ENCODE peak calls at places on chromosomes 2 and 18, in four cellular contexts. E is GM12878, I is K562, S is HepG2. U is an unnamed sample.

GRCh38 chr18:79569720-79570119 is 109.9 kb upstream of the CTDP1 start:
- DNase-seq in S (no peak), I (no peak), E (no peak), U (no peak)

GRCh38 chr18:22563098-22563707 is 145.5 kb upstream of the CTAGE1 start:
- DNase-seq in S (peak), E (peak), I (peak), U (no peak)

GRCh38 chr2:179983250-179983932 is 23.7 kb downstream of the CWC22 start:
- DNase-seq in S (no peak), I (no peak), E (no peak), U (no peak)

GRCh38 chr2:53715568-53715967 is 52.0 kb upstream of the CHAC2 start:
- DNase-seq in S (no peak), I (peak), E (no peak), U (no peak)

GRCh38 chr2:128017561-128017960 is 10.3 kb downstream of the SAP130 start:
- DNase-seq in I (no peak), S (no peak), E (no peak), U (no peak)

GRCh38 chr2:208207769-208208168 is 17.9 kb upstream of the C2orf80 start:
- DNase-seq in I (no peak), S (no peak), E (no peak), U (no peak)

GRCh38 chr2:133568172-133568571 is at the start of gene NCKAP5:
- DNase-seq in S (no peak), I (no peak), E (no peak), U (no peak)

GRCh38 chr18:73975266-73975665 is 172.4 kb downstream of the FBXO15 start:
- DNase-seq in S (no peak), I (no peak), E (no peak), U (no peak)

GRCh38 chr2:126981476-126981875 is 82.8 kb downstream of the TEX51 start:
- DNase-seq in E (no peak), S (peak), I (no peak), U (no peak)

GRCh38 chr2:54176577-54176976 is 61.2 kb downstream of the ACYP2 start:
- DNase-seq in I (peak), S (peak), E (no peak), U (peak)

GRCh38 chr18:50099725-50100414 is 95.1 kb downstream of the MYO5B start:
- DNase-seq in E (peak), I (no peak), S (no peak), U (no peak)

GRCh38 chr2:105032476-105032875 is 5.4 kb upstream of the MRPS9 start:
- DNase-seq in S (no peak), I (no peak), E (no peak), U (no peak)

GRCh38 chr2:137411556-137411955 is 552.7 kb upstream of the HNMT start:
- DNase-seq in S (no peak), E (no peak), I (no peak), U (no peak)

GRCh38 chr2:9378433-9379371 is 44.6 kb downstream of the ITGB1BP1 start:
- DNase-seq in S (no peak), E (no peak), I (no peak), U (no peak)

GRCh38 chr2:25091265-25091664 is 49.4 kb downstream of the EFR3B start:
- DNase-seq in I (no peak), E (no peak), S (no peak), U (no peak)

GRCh38 chr18:80161781-80162417 is 52.8 kb downstream of the ADNP2 start:
- DNase-seq in E (no peak), I (no peak), S (no peak), U (no peak)

GRCh38 chr2:215958231-215958630 is 55.1 kb downstream of the MREG start:
- DNase-seq in S (no peak), I (no peak), E (no peak), U (no peak)

GRCh38 chr2:215950009-215950408 is 63.3 kb downstream of the MREG start:
- DNase-seq in I (peak), E (peak), S (peak), U (no peak)

GRCh38 chr2:215948051-215948450 is 65.3 kb downstream of the MREG start:
- DNase-seq in E (no peak), S (no peak), I (no peak), U (no peak)

GRCh38 chr2:215951558-215951957 is 61.8 kb downstream of the MREG start:
- DNase-seq in E (no peak), I (no peak), S (peak), U (no peak)

DNA sequence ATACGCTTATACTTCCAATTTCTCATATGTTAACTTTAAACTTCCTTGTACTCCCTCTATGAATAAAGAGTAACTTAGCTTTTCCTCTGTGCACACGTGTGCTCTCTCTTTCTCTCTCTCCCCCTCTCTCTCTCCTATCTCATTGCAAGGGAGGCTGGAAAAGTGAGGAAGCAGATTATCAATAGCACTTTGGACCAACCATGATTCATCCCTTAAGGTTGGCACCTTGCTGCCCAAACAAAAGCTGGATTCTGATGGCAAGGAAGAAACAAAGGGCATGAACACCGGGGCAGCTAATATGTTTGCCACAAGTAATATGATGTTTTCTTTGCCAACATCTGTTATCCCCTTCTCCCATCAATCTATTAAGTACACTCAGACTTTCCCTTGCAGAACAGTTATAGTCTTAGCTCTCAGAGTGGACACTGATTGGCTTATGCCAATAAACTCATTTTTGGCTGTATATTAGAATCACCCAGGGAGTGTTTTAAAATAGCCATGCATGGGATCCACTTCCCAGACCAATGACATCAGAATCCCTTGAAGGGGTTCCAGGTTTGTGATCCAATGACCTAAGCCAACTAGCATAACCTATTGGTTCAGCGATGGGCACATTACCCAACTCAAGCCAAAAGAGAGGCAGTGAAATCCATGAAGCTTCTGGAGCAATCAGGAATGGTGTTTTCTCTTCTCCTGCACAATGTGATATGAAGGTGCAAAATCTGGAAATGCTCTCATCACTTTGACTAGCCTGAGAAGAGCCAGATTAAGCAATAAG is 60.3 kb downstream of the MREG start:
- DNase-seq in E (no peak), I (no peak), S (peak), U (peak)
- TF ChIP-seq KDM1A in E (no peak), I (no peak), S (no peak), U (no peak)

GRCh38 chr2:229410312-229410711 is 139.2 kb upstream of the PID1 start:
- DNase-seq in I (no peak), E (no peak), S (no peak), U (no peak)

GRCh38 chr2:229407170-229407569 is 136.1 kb upstream of the PID1 start:
- DNase-seq in I (no peak), E (no peak), S (peak), U (no peak)

GRCh38 chr2:229409751-229410181 is 138.7 kb upstream of the PID1 start:
- DNase-seq in E (no peak), S (no peak), I (no peak), U (no peak)

GRCh38 chr2:229408982-229409381 is 137.9 kb upstream of the PID1 start:
- DNase-seq in I (no peak), S (no peak), E (no peak), U (no peak)

DNA sequence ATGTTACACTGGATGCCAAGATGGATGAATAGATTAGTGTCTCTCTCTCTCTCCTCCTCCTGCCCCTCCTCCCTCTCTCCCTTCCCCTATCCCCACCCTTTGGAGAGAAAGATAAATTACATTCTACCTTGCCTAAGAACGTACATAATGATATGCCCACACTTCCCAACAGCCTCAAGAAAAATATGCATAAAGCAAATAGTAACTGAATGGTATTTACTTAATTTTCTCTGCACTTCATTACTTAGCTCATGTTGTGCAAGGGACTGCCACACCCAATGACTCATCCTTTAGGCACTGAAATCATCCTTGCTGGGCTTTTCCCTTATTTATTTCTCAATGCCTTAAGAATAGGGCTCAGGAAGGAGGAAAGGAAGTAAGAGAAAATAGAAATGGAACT is 137.3 kb upstream of the PID1 start:
- DNase-seq in E (no peak), S (peak), I (no peak), U (no peak)
- TF ChIP-seq GABPA in E (no peak), S (no peak), I (no peak), U (no peak)

GRCh38 chr2:878245-878930 is 72.3 kb upstream of the SNTG2 start:
- DNase-seq in I (no peak), E (no peak), S (no peak), U (peak)
- TF ChIP-seq KDM1A in I (no peak), E (no peak), S (no peak), U (no peak)

DNA sequence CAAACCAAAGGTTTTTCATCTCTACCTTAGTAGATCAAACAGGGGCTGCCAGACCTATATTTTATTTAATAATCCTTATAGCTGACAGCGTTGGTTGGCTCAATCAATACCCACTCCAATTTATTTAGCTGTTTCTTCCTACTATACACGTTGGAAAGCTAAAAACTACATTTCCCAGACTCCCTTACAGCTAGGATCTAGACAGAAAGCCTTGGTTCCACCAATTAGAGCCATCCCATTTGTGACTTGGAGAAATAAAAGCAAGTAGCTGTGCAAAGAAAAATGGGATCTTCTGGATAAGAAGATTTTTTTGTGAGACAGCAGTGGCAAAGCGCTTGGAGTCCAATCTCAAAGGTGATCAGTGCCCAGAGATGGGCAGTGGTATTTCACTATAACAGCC is 331.3 kb upstream of the MEIS1 start:
- DNase-seq in E (no peak), I (no peak), S (no peak), U (no peak)
- TF ChIP-seq GABPA in E (no peak), I (no peak), S (no peak), U (no peak)